ENCODE peak calls at places on chromosomes 5 and 9, in five cellular contexts. I, J, W, P and L are unnamed samples.

GRCh38 chr5:63401434-63402046 is 560.7 kb downstream of the HTR1A start:
- DNase-seq in W (no peak), I (peak), P (peak), J (peak), L (peak)

GRCh38 chr5:6343951-6344596 is 34.3 kb downstream of the MED10 start:
- DNase-seq in J (no peak), P (no peak), W (no peak), I (no peak), L (no peak)

GRCh38 chr5:179275381-179275878 is 69.8 kb downstream of the ADAMTS2 start:
- DNase-seq in W (no peak), J (no peak), P (no peak), I (no peak), L (no peak)

GRCh38 chr5:132497488-132497997 is 7.0 kb upstream of the IRF1 start:
- DNase-seq in W (peak), I (peak), J (peak), P (peak), L (peak)

GRCh38 chr5:173665326-173665725 is 48.9 kb upstream of the BOD1 start:
- DNase-seq in I (no peak), P (no peak), J (no peak), W (no peak), L (no peak)

GRCh38 chr9:84301851-84302250 is 38.7 kb downstream of the SLC28A3 start:
- DNase-seq in I (peak), P (no peak), J (no peak), W (no peak), L (no peak)

GRCh38 chr5:143695244-143695885 is 116.6 kb upstream of the HMHB1 start:
- DNase-seq in I (peak), P (no peak), J (no peak), W (no peak), L (no peak)

GRCh38 chr5:118326496-118327045 is 661.8 kb downstream of the DTWD2 start:
- DNase-seq in W (no peak), J (no peak), I (no peak), P (no peak), L (no peak)

GRCh38 chr9:113933671-113934070 is 57.6 kb downstream of the ZNF618 start:
- DNase-seq in I (no peak), J (no peak), W (no peak), P (peak), L (peak)

GRCh38 chr9:133935328-133936040 is 56.6 kb downstream of the VAV2 start:
- DNase-seq in P (peak), I (peak), J (peak), W (peak), L (peak)

GRCh38 chr5:37619353-37619752 is 220.5 kb downstream of the GDNF start:
- DNase-seq in J (no peak), P (no peak), I (peak), W (peak), L (no peak)

GRCh38 chr9:88092699-88093359 is 45.4 kb downstream of the SPATA31C2 start:
- DNase-seq in W (no peak), J (no peak), I (peak), P (no peak), L (no peak)

GRCh38 chr5:142797420-142797819 is 27.2 kb downstream of the ARHGAP26 start:
- DNase-seq in J (no peak), P (no peak), I (no peak), W (no peak), L (no peak)

GRCh38 chr9:134944351-134944802 is 26.7 kb upstream of the FCN1 start:
- DNase-seq in J (no peak), I (no peak), W (no peak), P (no peak), L (peak)

GRCh38 chr5:123117989-123118388 is 28.9 kb downstream of the PRDM6 start:
- DNase-seq in P (no peak), W (no peak), J (no peak), I (no peak), L (no peak)

GRCh38 chr5:81425569-81425968 is 31.6 kb upstream of the ACOT12 start:
- DNase-seq in P (no peak), I (peak), W (no peak), J (no peak), L (no peak)

GRCh38 chr9:127947841-127948710 is 10.4 kb upstream of the DPM2 start:
- DNase-seq in P (no peak), I (no peak), J (no peak), W (no peak), L (no peak)

GRCh38 chr9:93963969-93964368 is 8.8 kb upstream of the BARX1 start:
- DNase-seq in W (no peak), P (no peak), J (no peak), I (peak), L (no peak)

GRCh38 chr9:12972608-12973589 is 198.1 kb downstream of the LURAP1L start:
- DNase-seq in I (no peak), W (no peak), J (no peak), P (no peak), L (no peak)

GRCh38 chr9:93265972-93266371 is 82.0 kb downstream of the WNK2 start:
- DNase-seq in P (no peak), W (no peak), J (peak), I (no peak), L (no peak)

GRCh38 chr9:1285526-1285925 is 235.4 kb downstream of the DMRT2 start:
- DNase-seq in I (no peak), P (no peak), J (no peak), W (no peak), L (no peak)

GRCh38 chr9:122912964-122913673 is at the start of gene ZBTB6:
- DNase-seq in P (peak), J (peak), I (peak), W (peak), L (peak)

GRCh38 chr9:136317695-136318094 is 9.6 kb upstream of the GPSM1 start:
- DNase-seq in I (no peak), J (no peak), P (no peak), W (no peak), L (no peak)

GRCh38 chr9:89863837-89864236 is 259.0 kb downstream of the GADD45G start:
- DNase-seq in I (no peak), P (no peak), J (peak), W (no peak), L (no peak)

GRCh38 chr9:96015876-96016686 is 140.6 kb downstream of the ERCC6L2 start:
- DNase-seq in I (peak), P (no peak), J (no peak), W (no peak), L (no peak)

GRCh38 chr5:14011089-14012004 is 66.9 kb upstream of the DNAH5 start:
- DNase-seq in J (peak), I (peak), P (peak), W (peak), L (peak)
- H3K4me3 ChIP-seq in J (peak), I (peak), P (peak), W (peak), L (peak)

GRCh38 chr5:513216-514100 is 10.8 kb downstream of the SLC9A3 start:
- DNase-seq in I (no peak), P (no peak), W (no peak), J (no peak), L (no peak)
- H3K27ac ChIP-seq in I (no peak), P (no peak), W (no peak), J (no peak), L (peak)

GRCh38 chr9:129142536-129142935 is 31.3 kb downstream of the PTPA start:
- DNase-seq in W (no peak), J (no peak), I (no peak), P (no peak), L (no peak)
- H3K4me3 ChIP-seq in W (peak), J (no peak), I (no peak), P (no peak), L (no peak)

DNA sequence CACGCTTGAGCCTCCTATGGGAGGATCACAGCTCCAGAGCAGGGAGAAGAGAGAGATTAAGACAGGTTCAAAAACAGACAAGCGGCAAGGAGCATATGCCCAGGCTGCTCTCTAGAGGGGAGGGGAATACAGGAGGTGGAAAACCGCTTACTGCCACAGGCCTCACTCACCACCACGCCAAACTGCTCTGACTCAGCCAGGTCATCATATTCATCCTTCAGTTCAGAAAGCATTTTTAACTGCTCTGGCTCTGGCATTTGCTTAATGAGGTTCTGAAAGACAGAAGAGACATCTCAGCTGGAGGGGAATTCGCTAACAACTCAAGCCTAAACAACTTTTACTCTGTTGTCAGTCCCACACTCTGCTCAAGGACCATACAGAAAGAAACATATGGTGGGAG is 40.1 kb downstream of the PCDHGC5 start:
- DNase-seq in W (no peak), P (peak), I (peak), J (peak), L (peak)
- H3K27ac ChIP-seq in W (peak), P (peak), I (peak), J (peak), L (peak)